ENCODE peak calls at places on chromosomes 12 and 14, in seven cellular contexts. One of them, this sample, is unnamed.

GRCh38 chr12:68224613-68225285 is 861 bp downstream of the IL26 start:
- DNase-seq in endothelial cell of umbilical vein: peak
- DNase-seq in GM12878: no peak
- DNase-seq in Panc1: no peak
- DNase-seq in GM23338: no peak
- DNase-seq in stomach: no peak
- DNase-seq in HCT116: no peak
- DNase-seq in this sample: no peak

GRCh38 chr14:104171029-104171697 is 32.8 kb downstream of the KIF26A start:
- DNase-seq in GM23338: peak
- DNase-seq in HCT116: no peak
- DNase-seq in Panc1: no peak
- DNase-seq in endothelial cell of umbilical vein: no peak
- DNase-seq in stomach: peak
- DNase-seq in GM12878: no peak
- DNase-seq in this sample: no peak

GRCh38 chr12:120327593-120327992 is at the start of gene PLA2G1B:
- DNase-seq in GM12878: no peak
- DNase-seq in stomach: peak
- DNase-seq in endothelial cell of umbilical vein: no peak
- DNase-seq in Panc1: no peak
- DNase-seq in GM23338: no peak
- DNase-seq in HCT116: no peak
- DNase-seq in this sample: no peak

GRCh38 chr12:34291001-34291400 is 268.7 kb downstream of the ALG10 start:
- DNase-seq in Panc1: no peak
- DNase-seq in GM12878: no peak
- DNase-seq in endothelial cell of umbilical vein: no peak
- DNase-seq in HCT116: no peak
- DNase-seq in stomach: no peak
- DNase-seq in GM23338: no peak
- DNase-seq in this sample: no peak

GRCh38 chr12:127280393-127281275 is 986.3 kb upstream of the TMEM132C start:
- DNase-seq in Panc1: no peak
- DNase-seq in GM12878: no peak
- DNase-seq in HCT116: peak
- DNase-seq in stomach: peak
- DNase-seq in GM23338: peak
- DNase-seq in endothelial cell of umbilical vein: no peak
- DNase-seq in this sample: peak

GRCh38 chr12:43807361-43807760 is 1.2 kb upstream of the TWF1 start:
- DNase-seq in endothelial cell of umbilical vein: no peak
- DNase-seq in GM12878: no peak
- DNase-seq in Panc1: no peak
- DNase-seq in HCT116: no peak
- DNase-seq in GM23338: no peak
- DNase-seq in stomach: no peak
- DNase-seq in this sample: peak

GRCh38 chr14:106228541-106229158 is 702.3 kb downstream of the TMEM121 start:
- DNase-seq in HCT116: no peak
- DNase-seq in GM23338: no peak
- DNase-seq in Panc1: no peak
- DNase-seq in endothelial cell of umbilical vein: no peak
- DNase-seq in stomach: no peak
- DNase-seq in GM12878: no peak
- DNase-seq in this sample: no peak

GRCh38 chr14:97266653-97267052 is 469.5 kb downstream of the VRK1 start:
- DNase-seq in HCT116: peak
- DNase-seq in GM23338: peak
- DNase-seq in Panc1: no peak
- DNase-seq in endothelial cell of umbilical vein: no peak
- DNase-seq in stomach: no peak
- DNase-seq in GM12878: no peak
- DNase-seq in this sample: no peak

GRCh38 chr12:47636908-47637780 is 68.7 kb downstream of the RPAP3 start:
- DNase-seq in Panc1: no peak
- DNase-seq in HCT116: peak
- DNase-seq in GM12878: no peak
- DNase-seq in GM23338: peak
- DNase-seq in stomach: peak
- DNase-seq in endothelial cell of umbilical vein: no peak
- DNase-seq in this sample: peak

GRCh38 chr12:54932038-54932437 is 52.5 kb downstream of the TESPA1 start:
- DNase-seq in GM12878: no peak
- DNase-seq in HCT116: no peak
- DNase-seq in GM23338: no peak
- DNase-seq in endothelial cell of umbilical vein: no peak
- DNase-seq in Panc1: no peak
- DNase-seq in stomach: no peak
- DNase-seq in this sample: no peak

DNA sequence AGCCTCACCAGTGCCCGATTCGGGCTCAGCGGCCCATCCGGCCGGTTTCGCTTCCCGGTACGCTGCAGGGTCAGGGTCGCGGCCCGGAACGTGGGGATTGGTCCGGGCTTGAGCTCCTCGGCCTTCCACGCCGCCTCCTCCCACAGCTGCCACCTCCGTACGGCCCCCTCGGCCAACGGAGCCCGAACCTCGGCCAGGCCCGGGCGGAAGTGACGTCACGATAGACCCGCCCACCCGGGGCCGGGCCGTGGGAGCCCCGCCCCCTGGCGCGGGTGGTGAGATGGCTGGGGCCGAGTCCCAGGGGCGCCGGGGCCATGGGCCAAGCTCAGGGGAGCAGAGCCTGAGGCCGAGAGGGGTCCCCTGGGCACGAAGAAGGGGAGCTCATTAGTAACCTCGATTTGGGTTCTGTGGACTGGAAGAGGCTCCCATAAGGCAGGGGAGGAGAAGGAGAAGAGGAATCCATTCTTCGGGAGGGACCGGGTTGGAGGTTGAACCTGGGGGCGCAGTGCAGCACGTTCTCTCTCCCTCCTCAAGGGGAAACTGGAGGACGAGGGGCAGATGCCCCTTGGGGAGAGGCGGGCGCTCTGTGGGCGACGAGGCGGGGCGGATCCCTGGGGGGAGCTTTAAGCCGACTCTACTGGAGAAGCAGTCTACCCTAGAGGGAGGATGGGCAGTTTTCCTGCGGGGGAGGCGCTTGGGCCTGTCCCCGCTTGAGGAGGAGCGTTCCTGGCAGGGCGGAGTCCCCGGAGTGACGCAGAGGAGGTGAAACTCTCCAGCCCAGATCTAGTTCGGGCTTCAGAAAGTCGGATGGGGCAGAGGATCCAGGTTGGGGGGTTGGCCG is at the start of gene MLF2:
- DNase-seq in endothelial cell of umbilical vein: peak
- DNase-seq in stomach: peak
- DNase-seq in GM12878: peak
- DNase-seq in HCT116: peak
- DNase-seq in Panc1: peak
- DNase-seq in GM23338: peak
- DNase-seq in this sample: peak
- TF ChIP-seq POLR2AphosphoS5 in endothelial cell of umbilical vein: peak
- TF ChIP-seq POLR2AphosphoS5 in stomach: peak
- TF ChIP-seq POLR2AphosphoS5 in GM12878: peak
- TF ChIP-seq POLR2AphosphoS5 in HCT116: peak
- TF ChIP-seq POLR2AphosphoS5 in Panc1: peak
- TF ChIP-seq POLR2AphosphoS5 in GM23338: peak
- TF ChIP-seq POLR2AphosphoS5 in this sample: peak

DNA sequence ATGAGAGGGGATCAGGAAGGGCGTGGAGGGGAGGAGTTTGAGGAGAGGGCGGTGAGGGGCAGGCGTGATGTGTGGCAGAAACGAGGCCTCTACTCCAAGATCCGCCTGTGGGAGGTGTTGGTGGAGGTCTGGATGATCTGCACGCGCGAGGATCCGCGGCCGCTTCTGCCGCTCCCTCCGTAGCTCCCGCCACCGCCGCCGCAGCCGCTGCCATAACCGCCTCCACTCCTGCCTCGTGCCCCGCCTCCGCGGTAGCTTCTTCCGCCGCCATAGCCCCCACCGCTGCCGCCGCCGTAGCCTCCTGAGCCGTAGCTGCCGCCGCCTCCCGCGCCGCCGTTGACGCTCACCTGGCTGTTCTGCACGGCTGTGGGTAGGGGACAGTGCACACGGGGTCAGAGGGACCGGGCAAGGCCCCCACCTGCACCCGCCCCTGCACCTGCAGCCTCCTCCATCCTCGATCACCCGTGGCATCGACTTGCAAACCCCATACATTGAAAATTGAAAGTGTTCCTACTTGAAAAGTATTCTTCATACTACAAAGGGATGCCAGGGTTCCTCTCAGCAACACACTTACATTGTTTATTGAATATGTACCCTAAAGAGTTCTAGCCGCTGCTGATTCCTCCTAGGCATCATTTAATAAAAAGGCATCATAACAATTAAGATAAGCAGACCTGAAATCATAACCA is 11.0 kb upstream of the KRT1 start:
- DNase-seq in HCT116: no peak
- DNase-seq in GM23338: peak
- DNase-seq in Panc1: no peak
- DNase-seq in endothelial cell of umbilical vein: no peak
- DNase-seq in GM12878: no peak
- DNase-seq in stomach: no peak
- DNase-seq in this sample: no peak
- H3K4me3 ChIP-seq in HCT116: no peak
- H3K4me3 ChIP-seq in GM23338: peak
- H3K4me3 ChIP-seq in Panc1: peak
- H3K4me3 ChIP-seq in endothelial cell of umbilical vein: no peak
- H3K4me3 ChIP-seq in GM12878: no peak
- H3K4me3 ChIP-seq in stomach: peak
- H3K4me3 ChIP-seq in this sample: no peak

GRCh38 chr12:538731-539539 is 79.2 kb downstream of the B4GALNT3 start:
- DNase-seq in GM23338: no peak
- DNase-seq in GM12878: no peak
- DNase-seq in stomach: peak
- DNase-seq in Panc1: no peak
- DNase-seq in endothelial cell of umbilical vein: peak
- DNase-seq in HCT116: peak
- DNase-seq in this sample: peak

GRCh38 chr12:542290-543113 is 82.8 kb downstream of the B4GALNT3 start:
- DNase-seq in endothelial cell of umbilical vein: no peak
- DNase-seq in stomach: no peak
- DNase-seq in Panc1: no peak
- DNase-seq in HCT116: no peak
- DNase-seq in GM23338: no peak
- DNase-seq in GM12878: no peak
- DNase-seq in this sample: no peak

GRCh38 chr12:537772-538171 is 78.0 kb downstream of the B4GALNT3 start:
- DNase-seq in Panc1: no peak
- DNase-seq in GM23338: no peak
- DNase-seq in GM12878: no peak
- DNase-seq in stomach: peak
- DNase-seq in endothelial cell of umbilical vein: no peak
- DNase-seq in HCT116: peak
- DNase-seq in this sample: no peak

GRCh38 chr12:541676-542289 is 82.0 kb downstream of the B4GALNT3 start:
- DNase-seq in HCT116: no peak
- DNase-seq in GM12878: no peak
- DNase-seq in endothelial cell of umbilical vein: no peak
- DNase-seq in stomach: no peak
- DNase-seq in GM23338: no peak
- DNase-seq in Panc1: no peak
- DNase-seq in this sample: no peak

DNA sequence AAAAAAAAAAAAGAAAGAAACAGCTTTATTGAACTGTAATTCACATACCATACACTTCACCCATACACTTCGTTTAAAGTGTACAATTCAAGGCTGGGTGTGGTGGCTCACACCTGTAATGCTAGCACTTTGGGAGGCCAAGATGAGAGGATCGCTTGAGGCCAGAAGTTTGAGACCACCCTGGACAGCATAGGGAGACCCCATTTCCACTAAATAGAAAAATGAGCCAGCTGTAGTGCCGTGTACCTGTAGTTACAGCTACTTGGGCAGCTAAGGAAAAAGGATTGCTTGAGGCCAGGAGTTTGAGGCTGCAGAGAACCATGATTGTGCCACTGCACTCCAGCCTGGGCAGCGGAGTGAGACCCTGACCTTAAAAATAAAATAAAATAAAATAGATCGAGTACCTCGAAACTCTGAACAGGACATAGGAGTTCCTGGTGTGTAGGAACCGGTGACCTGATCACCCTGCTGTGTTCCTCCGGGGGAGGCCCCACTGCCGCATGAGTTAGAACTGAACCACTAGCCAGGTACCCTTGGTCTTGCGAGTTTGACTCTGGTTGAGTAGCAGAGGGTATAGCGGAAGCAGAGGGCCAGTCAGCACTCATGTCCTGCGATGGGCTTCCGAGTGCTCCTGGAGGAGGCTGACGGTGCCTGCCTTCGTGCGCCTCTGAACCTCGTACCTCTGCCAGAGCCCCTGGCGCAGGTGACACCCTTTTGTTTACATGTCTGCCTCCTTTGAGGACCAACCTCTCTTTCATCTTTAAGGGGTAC is 80.0 kb downstream of the B4GALNT3 start:
- DNase-seq in stomach: no peak
- DNase-seq in GM12878: no peak
- DNase-seq in HCT116: no peak
- DNase-seq in Panc1: no peak
- DNase-seq in endothelial cell of umbilical vein: no peak
- DNase-seq in GM23338: no peak
- DNase-seq in this sample: no peak
- H3K27ac ChIP-seq in stomach: peak
- H3K27ac ChIP-seq in GM12878: no peak
- H3K27ac ChIP-seq in HCT116: no peak
- H3K27ac ChIP-seq in Panc1: no peak
- H3K27ac ChIP-seq in endothelial cell of umbilical vein: no peak
- H3K27ac ChIP-seq in GM23338: no peak
- H3K27ac ChIP-seq in this sample: no peak

DNA sequence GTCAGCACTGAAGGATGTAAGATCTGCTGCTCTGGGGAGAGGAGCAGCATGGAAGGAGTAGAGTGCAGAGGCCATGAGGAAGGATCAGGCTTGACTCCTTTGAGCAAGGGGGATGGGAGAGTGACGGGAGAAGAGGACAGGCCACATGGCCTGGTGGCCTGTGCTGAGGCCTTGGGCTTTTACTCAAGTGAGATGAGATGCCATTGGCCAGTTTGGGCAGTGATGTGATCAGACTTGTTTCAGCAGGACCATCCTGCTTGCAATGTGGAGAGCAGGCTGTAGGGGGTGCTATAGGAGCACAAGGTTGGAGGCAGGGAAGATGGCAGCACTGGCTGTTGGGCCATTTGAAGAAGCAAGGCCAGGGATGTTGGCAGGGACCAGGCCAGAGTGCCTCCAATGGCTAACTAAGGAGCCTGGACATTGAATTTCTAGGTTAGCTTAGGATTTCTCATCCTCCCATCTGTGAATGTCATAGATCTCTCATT is 23.6 kb downstream of the FGF23 start:
- DNase-seq in Panc1: peak
- DNase-seq in GM12878: no peak
- DNase-seq in GM23338: peak
- DNase-seq in endothelial cell of umbilical vein: peak
- DNase-seq in HCT116: peak
- DNase-seq in stomach: no peak
- DNase-seq in this sample: peak
- TF ChIP-seq POLR2AphosphoS5 in Panc1: no peak
- TF ChIP-seq POLR2AphosphoS5 in GM12878: no peak
- TF ChIP-seq POLR2AphosphoS5 in GM23338: no peak
- TF ChIP-seq POLR2AphosphoS5 in endothelial cell of umbilical vein: no peak
- TF ChIP-seq POLR2AphosphoS5 in HCT116: no peak
- TF ChIP-seq POLR2AphosphoS5 in stomach: no peak
- TF ChIP-seq POLR2AphosphoS5 in this sample: no peak

GRCh38 chr14:103140316-103141109 is 17.3 kb downstream of the TNFAIP2 start:
- DNase-seq in GM12878: peak
- DNase-seq in HCT116: no peak
- DNase-seq in stomach: no peak
- DNase-seq in Panc1: no peak
- DNase-seq in endothelial cell of umbilical vein: no peak
- DNase-seq in GM23338: no peak
- DNase-seq in this sample: no peak
- H3K4me3 ChIP-seq in GM12878: peak
- H3K4me3 ChIP-seq in HCT116: no peak
- H3K4me3 ChIP-seq in stomach: no peak
- H3K4me3 ChIP-seq in Panc1: no peak
- H3K4me3 ChIP-seq in endothelial cell of umbilical vein: no peak
- H3K4me3 ChIP-seq in GM23338: no peak
- H3K4me3 ChIP-seq in this sample: no peak